ENCODE peak calls at places on chromosomes 11 and 22, in five cellular contexts. One of them, this sample, is unnamed.

GRCh38 chr22:33591946-33592345 is 328.3 kb downstream of the LARGE1 start:
- DNase-seq in foreskin keratinocyte: no peak
- DNase-seq in ascending aorta: no peak
- DNase-seq in GM12865: no peak
- DNase-seq in bronchial epithelial cell: no peak
- DNase-seq in this sample: no peak

GRCh38 chr11:117072517-117073218 is 25.6 kb downstream of the SIK3 start:
- DNase-seq in foreskin keratinocyte: peak
- DNase-seq in ascending aorta: no peak
- DNase-seq in GM12865: peak
- DNase-seq in bronchial epithelial cell: peak
- DNase-seq in this sample: no peak

GRCh38 chr22:20567993-20568417 is 60.6 kb downstream of the MED15 start:
- DNase-seq in foreskin keratinocyte: no peak
- DNase-seq in ascending aorta: no peak
- DNase-seq in GM12865: no peak
- DNase-seq in bronchial epithelial cell: no peak
- DNase-seq in this sample: no peak

GRCh38 chr11:128790200-128790599 is 76.9 kb downstream of the KCNJ1 start:
- DNase-seq in foreskin keratinocyte: no peak
- DNase-seq in ascending aorta: no peak
- DNase-seq in GM12865: no peak
- DNase-seq in bronchial epithelial cell: no peak
- DNase-seq in this sample: no peak

GRCh38 chr11:130213143-130213978 is 53.8 kb downstream of the ST14 start:
- DNase-seq in foreskin keratinocyte: no peak
- DNase-seq in ascending aorta: peak
- DNase-seq in GM12865: peak
- DNase-seq in bronchial epithelial cell: peak
- DNase-seq in this sample: peak

GRCh38 chr11:114307524-114308203 is 11.5 kb downstream of the NNMT start:
- DNase-seq in foreskin keratinocyte: no peak
- DNase-seq in ascending aorta: peak
- DNase-seq in GM12865: no peak
- DNase-seq in bronchial epithelial cell: no peak
- DNase-seq in this sample: no peak

GRCh38 chr11:133520707-133521106 is 11.6 kb downstream of the OPCML start:
- DNase-seq in foreskin keratinocyte: no peak
- DNase-seq in ascending aorta: no peak
- DNase-seq in GM12865: no peak
- DNase-seq in bronchial epithelial cell: no peak
- DNase-seq in this sample: no peak

GRCh38 chr11:60924110-60924905 is at the start of gene TMEM132A:
- DNase-seq in foreskin keratinocyte: peak
- DNase-seq in ascending aorta: peak
- DNase-seq in GM12865: no peak
- DNase-seq in bronchial epithelial cell: peak
- DNase-seq in this sample: no peak

GRCh38 chr22:24952837-24953293 is 349 bp downstream of the KIAA1671 start:
- DNase-seq in foreskin keratinocyte: no peak
- DNase-seq in ascending aorta: peak
- DNase-seq in GM12865: no peak
- DNase-seq in bronchial epithelial cell: peak
- DNase-seq in this sample: no peak

GRCh38 chr11:82765466-82766034 is 31.9 kb upstream of the FAM181B start:
- DNase-seq in foreskin keratinocyte: no peak
- DNase-seq in ascending aorta: no peak
- DNase-seq in GM12865: peak
- DNase-seq in bronchial epithelial cell: no peak
- DNase-seq in this sample: no peak

GRCh38 chr11:47270331-47271271 is 668 bp downstream of the MADD start:
- DNase-seq in foreskin keratinocyte: peak
- DNase-seq in ascending aorta: no peak
- DNase-seq in GM12865: peak
- DNase-seq in bronchial epithelial cell: peak
- DNase-seq in this sample: no peak

GRCh38 chr11:47268448-47269001 is 1.4 kb upstream of the MADD start:
- DNase-seq in foreskin keratinocyte: no peak
- DNase-seq in ascending aorta: no peak
- DNase-seq in GM12865: no peak
- DNase-seq in bronchial epithelial cell: no peak
- DNase-seq in this sample: no peak

GRCh38 chr11:47267858-47268257 is 2.1 kb upstream of the MADD start:
- DNase-seq in foreskin keratinocyte: no peak
- DNase-seq in ascending aorta: no peak
- DNase-seq in GM12865: no peak
- DNase-seq in bronchial epithelial cell: no peak
- DNase-seq in this sample: no peak

GRCh38 chr11:47269829-47270305 is at the start of gene MADD:
- DNase-seq in foreskin keratinocyte: peak
- DNase-seq in ascending aorta: peak
- DNase-seq in GM12865: peak
- DNase-seq in bronchial epithelial cell: no peak
- DNase-seq in this sample: peak

GRCh38 chr11:47269002-47269828 is 718 bp upstream of the MADD start:
- DNase-seq in foreskin keratinocyte: peak
- DNase-seq in ascending aorta: peak
- DNase-seq in GM12865: peak
- DNase-seq in bronchial epithelial cell: peak
- DNase-seq in this sample: peak
- TF ChIP-seq CTCF in foreskin keratinocyte: peak
- TF ChIP-seq CTCF in ascending aorta: no peak
- TF ChIP-seq CTCF in GM12865: no peak
- TF ChIP-seq CTCF in bronchial epithelial cell: no peak
- TF ChIP-seq CTCF in this sample: no peak

DNA sequence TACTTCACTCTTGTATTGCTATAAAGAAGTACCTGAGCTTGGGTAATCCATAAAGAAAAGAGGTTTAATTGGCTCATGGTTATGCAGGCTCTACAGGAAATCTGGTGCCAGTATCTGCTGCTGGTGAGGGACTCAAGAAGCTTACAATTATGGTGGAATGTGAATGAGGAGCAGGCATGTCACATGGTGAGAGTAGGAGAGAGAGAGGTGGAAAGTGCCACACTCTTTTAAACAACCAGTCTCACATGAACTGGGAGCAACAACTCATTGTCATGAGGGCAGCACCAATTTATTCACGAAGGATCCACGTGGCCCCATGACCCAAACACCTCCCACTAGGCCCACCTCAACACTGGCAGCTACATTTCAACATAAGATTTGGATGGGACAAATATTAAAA is 24.6 kb upstream of the IGLL5 start:
- DNase-seq in foreskin keratinocyte: no peak
- DNase-seq in ascending aorta: no peak
- DNase-seq in GM12865: no peak
- DNase-seq in bronchial epithelial cell: no peak
- DNase-seq in this sample: no peak
- TF ChIP-seq CTCF in foreskin keratinocyte: no peak
- TF ChIP-seq CTCF in ascending aorta: no peak
- TF ChIP-seq CTCF in GM12865: no peak
- TF ChIP-seq CTCF in bronchial epithelial cell: no peak
- TF ChIP-seq CTCF in this sample: no peak

DNA sequence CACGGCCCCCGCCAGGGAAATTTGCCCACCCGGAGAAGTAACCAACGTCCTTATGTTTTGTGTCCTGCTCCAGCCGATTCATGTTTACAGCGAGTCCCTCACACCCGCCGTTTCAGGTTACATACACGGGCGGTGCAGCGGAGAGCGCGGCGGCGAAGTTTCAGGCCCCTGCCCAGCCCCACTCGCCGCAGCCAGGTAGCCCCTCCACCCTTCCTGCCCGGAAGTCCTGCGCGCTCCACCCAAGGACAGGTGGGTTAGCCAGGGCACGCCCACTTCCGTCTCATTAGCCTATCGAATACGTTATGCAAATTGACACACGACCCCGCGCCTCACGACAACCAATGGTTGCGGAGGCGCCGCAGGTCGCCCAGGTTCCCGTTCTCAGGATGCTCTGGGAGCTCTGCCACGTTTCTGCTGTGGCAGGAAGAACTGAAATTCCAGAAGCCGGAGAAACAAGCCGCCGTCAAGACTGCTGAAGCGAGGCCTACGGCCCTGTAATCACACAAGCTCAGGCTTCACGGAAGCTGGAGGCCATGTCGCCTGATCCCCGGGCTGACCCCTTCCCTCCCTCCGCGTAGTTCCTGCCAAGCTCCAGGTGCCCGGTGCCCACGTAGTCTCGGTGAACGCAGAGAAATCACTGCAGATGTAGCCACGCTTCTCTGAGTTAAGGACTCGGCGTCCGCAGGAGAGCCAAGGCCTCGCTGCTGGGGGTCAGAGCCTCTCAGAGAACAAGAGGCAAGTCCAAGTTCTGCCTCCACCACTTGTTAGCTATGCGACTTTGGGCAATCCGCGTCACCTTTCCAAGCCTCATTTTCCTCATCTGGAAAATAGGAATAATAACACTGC is 22.4 kb upstream of the MYH9 start:
- DNase-seq in foreskin keratinocyte: peak
- DNase-seq in ascending aorta: peak
- DNase-seq in GM12865: peak
- DNase-seq in bronchial epithelial cell: peak
- DNase-seq in this sample: peak
- TF ChIP-seq CTCF in foreskin keratinocyte: peak
- TF ChIP-seq CTCF in ascending aorta: no peak
- TF ChIP-seq CTCF in GM12865: no peak
- TF ChIP-seq CTCF in bronchial epithelial cell: peak
- TF ChIP-seq CTCF in this sample: no peak

GRCh38 chr11:125123194-125123946 is 11.9 kb upstream of the TMEM218 start:
- DNase-seq in foreskin keratinocyte: no peak
- DNase-seq in ascending aorta: no peak
- DNase-seq in GM12865: no peak
- DNase-seq in bronchial epithelial cell: no peak
- DNase-seq in this sample: no peak

GRCh38 chr11:125129316-125129990 is 18.0 kb upstream of the TMEM218 start:
- DNase-seq in foreskin keratinocyte: no peak
- DNase-seq in ascending aorta: no peak
- DNase-seq in GM12865: no peak
- DNase-seq in bronchial epithelial cell: no peak
- DNase-seq in this sample: no peak

GRCh38 chr11:125128450-125128849 is 17.0 kb upstream of the TMEM218 start:
- DNase-seq in foreskin keratinocyte: no peak
- DNase-seq in ascending aorta: no peak
- DNase-seq in GM12865: no peak
- DNase-seq in bronchial epithelial cell: peak
- DNase-seq in this sample: no peak

DNA sequence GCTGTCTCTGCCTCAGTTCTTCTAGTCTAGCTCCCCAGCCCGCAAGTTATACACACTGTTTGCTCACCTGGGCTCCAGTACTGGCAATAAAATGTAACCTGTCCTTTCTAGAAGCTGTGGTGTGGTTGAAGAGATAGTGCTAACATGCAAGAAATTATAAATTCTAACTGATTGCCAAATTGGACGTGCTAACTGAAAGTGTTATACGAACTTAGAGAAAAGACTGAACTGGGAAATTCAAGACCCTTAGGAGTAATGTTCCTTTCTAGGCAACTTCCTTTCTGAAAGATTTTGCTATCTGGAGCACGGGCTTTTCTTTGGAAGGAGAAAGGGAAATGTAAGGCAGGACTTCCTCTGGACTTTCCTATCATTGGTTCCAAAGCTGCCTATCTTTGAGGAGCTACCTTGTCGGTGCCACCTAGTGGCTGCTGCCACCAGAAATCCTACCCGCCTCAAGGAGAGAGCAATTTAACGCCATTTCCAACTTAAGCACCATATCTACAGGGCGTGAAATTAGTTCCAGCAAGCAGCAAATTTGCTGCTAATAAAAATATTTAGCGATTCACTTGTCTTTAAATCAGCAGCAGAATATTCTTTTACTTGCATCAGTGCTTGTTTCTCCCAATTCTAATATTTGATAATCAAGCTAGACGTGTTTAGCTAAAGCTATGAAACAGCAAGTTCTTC is 12.7 kb upstream of the TMEM218 start:
- DNase-seq in foreskin keratinocyte: peak
- DNase-seq in ascending aorta: no peak
- DNase-seq in GM12865: peak
- DNase-seq in bronchial epithelial cell: peak
- DNase-seq in this sample: no peak
- TF ChIP-seq CTCF in foreskin keratinocyte: peak
- TF ChIP-seq CTCF in ascending aorta: no peak
- TF ChIP-seq CTCF in GM12865: peak
- TF ChIP-seq CTCF in bronchial epithelial cell: peak
- TF ChIP-seq CTCF in this sample: no peak

DNA sequence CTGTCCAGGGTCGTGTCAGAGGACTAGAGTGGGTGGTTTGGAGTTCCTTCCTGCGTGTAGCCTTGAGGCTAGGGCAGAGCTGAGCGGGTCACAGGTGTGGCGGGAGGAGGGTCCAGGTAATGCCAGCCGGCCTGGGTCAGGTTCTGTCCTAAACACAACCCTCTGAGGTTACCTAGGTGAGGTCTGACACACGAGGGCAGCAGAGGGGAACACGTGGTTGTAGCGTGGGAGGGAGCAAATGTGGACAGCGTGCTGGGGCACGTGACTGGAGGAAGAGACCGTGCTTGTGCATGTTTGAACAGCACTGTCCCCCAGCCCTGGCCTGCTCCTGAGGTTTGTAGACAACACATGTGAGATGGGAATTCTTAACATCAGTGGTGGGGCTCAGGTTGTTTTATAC is 13.1 kb downstream of the MOV10L1 start:
- DNase-seq in foreskin keratinocyte: peak
- DNase-seq in ascending aorta: no peak
- DNase-seq in GM12865: peak
- DNase-seq in bronchial epithelial cell: peak
- DNase-seq in this sample: no peak
- TF ChIP-seq CTCF in foreskin keratinocyte: peak
- TF ChIP-seq CTCF in ascending aorta: no peak
- TF ChIP-seq CTCF in GM12865: no peak
- TF ChIP-seq CTCF in bronchial epithelial cell: peak
- TF ChIP-seq CTCF in this sample: no peak

GRCh38 chr11:41175304-41175972 is 284.0 kb downstream of the LRRC4C start:
- DNase-seq in foreskin keratinocyte: peak
- DNase-seq in ascending aorta: no peak
- DNase-seq in GM12865: peak
- DNase-seq in bronchial epithelial cell: peak
- DNase-seq in this sample: no peak
- TF ChIP-seq CTCF in foreskin keratinocyte: peak
- TF ChIP-seq CTCF in ascending aorta: no peak
- TF ChIP-seq CTCF in GM12865: no peak
- TF ChIP-seq CTCF in bronchial epithelial cell: peak
- TF ChIP-seq CTCF in this sample: no peak

GRCh38 chr22:31104869-31105268 is 2.5 kb downstream of the SELENOM start:
- DNase-seq in foreskin keratinocyte: no peak
- DNase-seq in ascending aorta: peak
- DNase-seq in GM12865: peak
- DNase-seq in bronchial epithelial cell: no peak
- DNase-seq in this sample: no peak
- TF ChIP-seq CTCF in foreskin keratinocyte: peak
- TF ChIP-seq CTCF in ascending aorta: peak
- TF ChIP-seq CTCF in GM12865: peak
- TF ChIP-seq CTCF in bronchial epithelial cell: peak
- TF ChIP-seq CTCF in this sample: no peak

This sample was measured in activated B cell treated with CpG ODN at 0.5 μM for 24 hours.